ENCODE peak calls at places on chromosome 15, in eight cellular contexts. J, K, R, N, Y, D, V and Z are unnamed samples.

GRCh38 chr15:49066374-49066773 is 20.1 kb upstream of the SECISBP2L start:
- DNase-seq in J (no peak), V (no peak), Y (no peak), K (no peak), N (no peak), R (no peak), D (no peak), Z (no peak)

GRCh38 chr15:93974804-93975481 is 256.4 kb upstream of the MCTP2 start:
- DNase-seq in K (no peak), J (peak; percentile 2), Y (no peak), D (no peak), V (no peak), R (peak; percentile 13), N (peak; percentile 48), Z (peak; percentile 52)

GRCh38 chr15:74352393-74352910 is 15.0 kb downstream of the CYP11A1 start:
- DNase-seq in J (no peak), Y (no peak), D (no peak), R (no peak), K (no peak), V (no peak), N (no peak), Z (no peak)

GRCh38 chr15:43911235-43911661 is 84.4 kb downstream of the WDR76 start:
- DNase-seq in Y (no peak), V (peak; percentile 61), N (peak; percentile 93), K (no peak), R (no peak), J (no peak), D (peak; percentile 62), Z (no peak)

GRCh38 chr15:28022961-28023360 is 76.2 kb downstream of the OCA2 start:
- DNase-seq in V (no peak), R (no peak), Y (no peak), D (no peak), J (no peak), N (no peak), K (no peak), Z (no peak)

GRCh38 chr15:29139540-29140459 is 129.8 kb downstream of the NSMCE3 start:
- DNase-seq in J (peak; percentile 16), K (peak; percentile 52), D (no peak), V (no peak), Y (peak; percentile 52), R (peak; percentile 48), N (peak; percentile 67), Z (peak; percentile 64)

GRCh38 chr15:79408041-79408440 is 24.1 kb upstream of the MINAR1 start:
- DNase-seq in D (no peak), J (no peak), K (no peak), N (no peak), V (no peak), R (no peak), Y (no peak), Z (no peak)

GRCh38 chr15:25985179-25985578 is 122.1 kb upstream of the ATP10A start:
- DNase-seq in R (no peak), V (no peak), Y (no peak), N (no peak), J (no peak), K (no peak), D (no peak), Z (no peak)

GRCh38 chr15:25859838-25860645 is 3.1 kb downstream of the ATP10A start:
- DNase-seq in Y (no peak), J (no peak), D (no peak), K (no peak), N (peak; percentile 21), V (no peak), R (no peak), Z (no peak)

GRCh38 chr15:40238927-40239591 is at the start of gene PAK6:
- DNase-seq in K (peak; percentile 99), V (no peak), Y (peak; percentile 51), J (peak; percentile 51), D (no peak), R (peak; percentile 71), N (peak; percentile 93), Z (peak; percentile 80)

GRCh38 chr15:92394327-92395175 is 870 bp downstream of the ST8SIA2 start:
- DNase-seq in V (no peak), J (no peak), R (no peak), N (no peak), Y (no peak), K (no peak), D (no peak), Z (peak; percentile 15)

GRCh38 chr15:75202251-75203016 is 752 bp downstream of the C15orf39 start:
- DNase-seq in V (peak; percentile 82), N (peak; percentile 62), Y (peak; percentile 83), K (peak; percentile 86), J (no peak), D (peak; percentile 76), R (peak; percentile 77), Z (peak; percentile 73)

GRCh38 chr15:26032162-26032846 is 169.2 kb upstream of the ATP10A start:
- DNase-seq in R (no peak), V (no peak), D (no peak), J (no peak), N (no peak), Y (no peak), K (peak; percentile 19), Z (no peak)

GRCh38 chr15:90291679-90292356 is 26.3 kb downstream of the NGRN start:
- DNase-seq in J (peak; percentile 71), Y (peak; percentile 53), R (peak; percentile 47), V (no peak), N (peak; percentile 55), K (no peak), D (no peak), Z (peak; percentile 58)

GRCh38 chr15:32641517-32642059 is at the start of gene SCG5:
- DNase-seq in V (no peak), R (no peak), K (peak; percentile 80), N (no peak), Y (peak; percentile 53), J (no peak), D (no peak), Z (no peak)

GRCh38 chr15:40217166-40217785 is 21.6 kb upstream of the PAK6 start:
- DNase-seq in D (peak; percentile 52), K (no peak), Y (peak; percentile 66), R (peak; percentile 55), V (no peak), N (peak; percentile 92), J (peak; percentile 68), Z (peak; percentile 85)

GRCh38 chr15:40146037-40146436 is 14.8 kb upstream of the BUB1B start:
- DNase-seq in D (no peak), R (no peak), Y (no peak), J (peak; percentile 51), K (peak; percentile 77), N (peak; percentile 68), V (no peak), Z (no peak)

GRCh38 chr15:29003446-29004233 is 117.9 kb downstream of the APBA2 start:
- DNase-seq in N (no peak), J (no peak), R (no peak), K (no peak), Y (no peak), D (no peak), V (no peak), Z (no peak)

GRCh38 chr15:40843885-40844542 is at the start of gene SPINT1:
- DNase-seq in Y (peak; percentile 82), V (no peak), N (peak; percentile 66), D (no peak), J (no peak), R (peak; percentile 71), K (peak; percentile 86), Z (peak; percentile 79)

GRCh38 chr15:77030042-77030927 is 35.4 kb downstream of the PSTPIP1 start:
- DNase-seq in V (no peak), Y (peak; percentile 49), N (no peak), D (peak; percentile 5), J (no peak), K (peak; percentile 69), R (peak; percentile 1), Z (no peak)

GRCh38 chr15:80958818-80959495 is 30.7 kb downstream of the MESD start:
- DNase-seq in Y (no peak), K (peak; percentile 52), N (no peak), R (no peak), D (no peak), V (no peak), J (no peak), Z (no peak)

GRCh38 chr15:52262364-52262763 is 33.2 kb downstream of the MYO5C start:
- DNase-seq in J (no peak), R (no peak), V (no peak), Y (no peak), N (peak; percentile 35), K (no peak), D (no peak), Z (no peak)

GRCh38 chr15:52263563-52263962 is 32.0 kb downstream of the MYO5C start:
- DNase-seq in D (no peak), N (no peak), K (no peak), Y (no peak), V (no peak), J (no peak), R (no peak), Z (no peak)

GRCh38 chr15:52261498-52262242 is 33.9 kb downstream of the MYO5C start:
- DNase-seq in D (peak; percentile 65), V (peak; percentile 50), N (peak; percentile 91), K (peak; percentile 90), Y (peak; percentile 33), R (peak; percentile 71), J (peak; percentile 26), Z (no peak)

GRCh38 chr15:52259503-52259902 is 36.1 kb downstream of the MYO5C start:
- DNase-seq in V (no peak), J (no peak), R (no peak), Y (no peak), D (no peak), K (no peak), N (no peak), Z (no peak)

GRCh38 chr15:52261026-52261425 is 34.6 kb downstream of the MYO5C start:
- DNase-seq in J (no peak), Y (no peak), V (no peak), N (no peak), K (no peak), D (no peak), R (no peak), Z (no peak)
- H3K4me1 ChIP-seq in J (peaks cover 10% of the 10 kb centered on the region), Y (no peaks in the 10 kb centered on the region), V (peaks cover 35% of the 10 kb centered on the region), N (peaks cover 26% of the 10 kb centered on the region), K (peaks cover 15% of the 10 kb centered on the region), D (peaks cover 13% of the 10 kb centered on the region), R (peaks cover 7% of the 10 kb centered on the region), Z (no peaks in the 10 kb centered on the region)

GRCh38 chr15:59678620-59679019 is 10.5 kb downstream of the BNIP2 start:
- DNase-seq in N (no peak), Y (no peak), V (no peak), J (no peak), R (no peak), D (no peak), K (no peak), Z (no peak)
- TF ChIP-seq CTCF in N (no peak), Y (no peak), V (no peak), J (no peak), R (no peak), D (no peak), K (no peak), Z (no peak)

GRCh38 chr15:66154581-66154980 is 99.0 kb downstream of the MEGF11 start:
- DNase-seq in R (no peak), Y (no peak), V (no peak), J (no peak), N (no peak), K (no peak), D (no peak), Z (no peak)
- H3K27me3 ChIP-seq in R (no peaks in the 10 kb centered on the region), Y (no peaks in the 10 kb centered on the region), V (peaks cover 89% of the 10 kb centered on the region), J (no peaks in the 10 kb centered on the region), N (peaks cover 53% of the 10 kb centered on the region), K (peaks cover 11% of the 10 kb centered on the region), D (no peaks in the 10 kb centered on the region), Z (no peaks in the 10 kb centered on the region)

DNA sequence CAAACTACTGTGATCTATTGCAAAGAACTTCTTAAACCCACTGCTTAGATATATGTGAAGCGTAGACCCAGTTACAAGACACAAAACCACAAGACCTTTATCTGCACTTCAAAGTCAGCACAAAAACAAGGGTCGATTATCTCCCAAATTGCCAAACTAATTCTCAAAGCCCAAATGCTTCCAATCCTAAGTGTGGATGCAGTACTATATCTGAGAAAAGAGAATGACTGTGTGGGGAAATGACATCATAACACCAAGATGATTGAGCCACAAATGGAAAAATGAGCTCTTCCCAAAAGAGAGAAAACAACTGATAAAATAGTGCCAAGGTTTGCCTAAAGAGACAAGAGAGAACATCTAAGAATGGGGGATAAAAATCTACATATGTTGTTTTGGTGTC is 86.2 kb downstream of the MEIS2 start:
- DNase-seq in R (no peak), D (no peak), J (no peak), N (no peak), V (no peak), Y (no peak), K (no peak), Z (no peak)
- H3K4me1 ChIP-seq in R (peaks cover 21% of the 10 kb centered on the region), D (peaks cover 15% of the 10 kb centered on the region), J (no peaks in the 10 kb centered on the region), N (peaks cover 12% of the 10 kb centered on the region), V (peaks cover 78% of the 10 kb centered on the region), Y (no peaks in the 10 kb centered on the region), K (no peaks in the 10 kb centered on the region), Z (peaks cover 40% of the 10 kb centered on the region)